ENCODE peak calls at places on chromosomes 4 and X, in nine cellular contexts. One of them, this sample, is unnamed.

GRCh38 chr4:152099061-152099425 is 338.2 kb upstream of the GATB start:
- DNase-seq in T-helper 17 cell: no peak
- DNase-seq in H7: no peak
- DNase-seq in pons: no peak
- DNase-seq in stimulated activated CD8-positive, alpha-beta memory T cell treated with anti-CD3 and anti-CD28 coated beads, Interleukin-2, amount 100 ng/mL, for 1 hour: no peak
- DNase-seq in germinal center: no peak
- DNase-seq in A172: no peak
- DNase-seq in KBM-7: no peak
- DNase-seq in fibroblast of villous mesenchyme: no peak
- DNase-seq in this sample: no peak

GRCh38 chr4:184444215-184444952 is 30.0 kb downstream of the IRF2 start:
- DNase-seq in H7: no peak
- DNase-seq in fibroblast of villous mesenchyme: peak
- DNase-seq in pons: no peak
- DNase-seq in stimulated activated CD8-positive, alpha-beta memory T cell treated with anti-CD3 and anti-CD28 coated beads, Interleukin-2, amount 100 ng/mL, for 1 hour: no peak
- DNase-seq in T-helper 17 cell: no peak
- DNase-seq in germinal center: no peak
- DNase-seq in A172: peak
- DNase-seq in KBM-7: no peak
- DNase-seq in this sample: no peak

GRCh38 chrX:68918202-68918601 is 89.4 kb downstream of the EFNB1 start:
- DNase-seq in fibroblast of villous mesenchyme: no peak
- DNase-seq in germinal center: no peak
- DNase-seq in stimulated activated CD8-positive, alpha-beta memory T cell treated with anti-CD3 and anti-CD28 coated beads, Interleukin-2, amount 100 ng/mL, for 1 hour: no peak
- DNase-seq in T-helper 17 cell: no peak
- DNase-seq in KBM-7: no peak
- DNase-seq in pons: no peak
- DNase-seq in A172: no peak
- DNase-seq in H7: no peak
- DNase-seq in this sample: no peak

GRCh38 chr4:99389606-99390005 is 37.1 kb upstream of the ADH1C start:
- DNase-seq in KBM-7: no peak
- DNase-seq in pons: no peak
- DNase-seq in T-helper 17 cell: no peak
- DNase-seq in H7: no peak
- DNase-seq in germinal center: no peak
- DNase-seq in stimulated activated CD8-positive, alpha-beta memory T cell treated with anti-CD3 and anti-CD28 coated beads, Interleukin-2, amount 100 ng/mL, for 1 hour: no peak
- DNase-seq in fibroblast of villous mesenchyme: peak
- DNase-seq in A172: no peak
- DNase-seq in this sample: no peak

GRCh38 chrX:110310896-110311295 is 7.0 kb downstream of the AMMECR1 start:
- DNase-seq in fibroblast of villous mesenchyme: peak
- DNase-seq in germinal center: no peak
- DNase-seq in A172: no peak
- DNase-seq in stimulated activated CD8-positive, alpha-beta memory T cell treated with anti-CD3 and anti-CD28 coated beads, Interleukin-2, amount 100 ng/mL, for 1 hour: no peak
- DNase-seq in T-helper 17 cell: no peak
- DNase-seq in pons: no peak
- DNase-seq in KBM-7: no peak
- DNase-seq in H7: no peak
- DNase-seq in this sample: no peak

GRCh38 chr4:17163156-17163555 is 264.7 kb upstream of the LDB2 start:
- DNase-seq in A172: no peak
- DNase-seq in pons: no peak
- DNase-seq in germinal center: no peak
- DNase-seq in H7: no peak
- DNase-seq in T-helper 17 cell: no peak
- DNase-seq in KBM-7: no peak
- DNase-seq in stimulated activated CD8-positive, alpha-beta memory T cell treated with anti-CD3 and anti-CD28 coated beads, Interleukin-2, amount 100 ng/mL, for 1 hour: no peak
- DNase-seq in fibroblast of villous mesenchyme: no peak
- DNase-seq in this sample: no peak

GRCh38 chr4:174764105-174764729 is 64.8 kb downstream of the GLRA3 start:
- DNase-seq in A172: peak
- DNase-seq in pons: peak
- DNase-seq in H7: peak
- DNase-seq in fibroblast of villous mesenchyme: peak
- DNase-seq in stimulated activated CD8-positive, alpha-beta memory T cell treated with anti-CD3 and anti-CD28 coated beads, Interleukin-2, amount 100 ng/mL, for 1 hour: no peak
- DNase-seq in KBM-7: peak
- DNase-seq in T-helper 17 cell: no peak
- DNase-seq in germinal center: peak
- DNase-seq in this sample: peak

GRCh38 chr4:125316391-125316780 is 1.6 kb downstream of the FAT4 start:
- DNase-seq in stimulated activated CD8-positive, alpha-beta memory T cell treated with anti-CD3 and anti-CD28 coated beads, Interleukin-2, amount 100 ng/mL, for 1 hour: no peak
- DNase-seq in germinal center: no peak
- DNase-seq in T-helper 17 cell: no peak
- DNase-seq in pons: no peak
- DNase-seq in A172: no peak
- DNase-seq in H7: peak
- DNase-seq in KBM-7: no peak
- DNase-seq in fibroblast of villous mesenchyme: no peak
- DNase-seq in this sample: no peak

GRCh38 chrX:155262970-155263754 is 1.1 kb downstream of the RAB39B start:
- DNase-seq in fibroblast of villous mesenchyme: no peak
- DNase-seq in H7: no peak
- DNase-seq in T-helper 17 cell: no peak
- DNase-seq in stimulated activated CD8-positive, alpha-beta memory T cell treated with anti-CD3 and anti-CD28 coated beads, Interleukin-2, amount 100 ng/mL, for 1 hour: no peak
- DNase-seq in KBM-7: peak
- DNase-seq in A172: no peak
- DNase-seq in germinal center: no peak
- DNase-seq in pons: peak
- DNase-seq in this sample: peak

GRCh38 chrX:44042731-44043130 is 69.5 kb upstream of the NDP start:
- DNase-seq in T-helper 17 cell: no peak
- DNase-seq in fibroblast of villous mesenchyme: peak
- DNase-seq in pons: no peak
- DNase-seq in KBM-7: no peak
- DNase-seq in stimulated activated CD8-positive, alpha-beta memory T cell treated with anti-CD3 and anti-CD28 coated beads, Interleukin-2, amount 100 ng/mL, for 1 hour: no peak
- DNase-seq in germinal center: no peak
- DNase-seq in H7: no peak
- DNase-seq in A172: no peak
- DNase-seq in this sample: no peak

GRCh38 chrX:15464704-15465103 is 28.4 kb downstream of the PIR start:
- DNase-seq in A172: no peak
- DNase-seq in H7: no peak
- DNase-seq in germinal center: no peak
- DNase-seq in T-helper 17 cell: no peak
- DNase-seq in pons: no peak
- DNase-seq in stimulated activated CD8-positive, alpha-beta memory T cell treated with anti-CD3 and anti-CD28 coated beads, Interleukin-2, amount 100 ng/mL, for 1 hour: no peak
- DNase-seq in fibroblast of villous mesenchyme: no peak
- DNase-seq in KBM-7: no peak
- DNase-seq in this sample: no peak

GRCh38 chr4:125070869-125071268 is 243.9 kb upstream of the FAT4 start:
- DNase-seq in stimulated activated CD8-positive, alpha-beta memory T cell treated with anti-CD3 and anti-CD28 coated beads, Interleukin-2, amount 100 ng/mL, for 1 hour: no peak
- DNase-seq in KBM-7: no peak
- DNase-seq in pons: peak
- DNase-seq in H7: no peak
- DNase-seq in A172: no peak
- DNase-seq in T-helper 17 cell: no peak
- DNase-seq in fibroblast of villous mesenchyme: no peak
- DNase-seq in germinal center: no peak
- DNase-seq in this sample: no peak

GRCh38 chr4:143287571-143287923 is 49.1 kb upstream of the GAB1 start:
- DNase-seq in A172: no peak
- DNase-seq in stimulated activated CD8-positive, alpha-beta memory T cell treated with anti-CD3 and anti-CD28 coated beads, Interleukin-2, amount 100 ng/mL, for 1 hour: no peak
- DNase-seq in pons: no peak
- DNase-seq in germinal center: no peak
- DNase-seq in fibroblast of villous mesenchyme: no peak
- DNase-seq in H7: peak
- DNase-seq in T-helper 17 cell: no peak
- DNase-seq in KBM-7: no peak
- DNase-seq in this sample: no peak

GRCh38 chr4:13988347-13989265 is 361.1 kb upstream of the BOD1L1 start:
- DNase-seq in A172: peak
- DNase-seq in KBM-7: no peak
- DNase-seq in germinal center: no peak
- DNase-seq in H7: no peak
- DNase-seq in pons: no peak
- DNase-seq in fibroblast of villous mesenchyme: peak
- DNase-seq in stimulated activated CD8-positive, alpha-beta memory T cell treated with anti-CD3 and anti-CD28 coated beads, Interleukin-2, amount 100 ng/mL, for 1 hour: no peak
- DNase-seq in T-helper 17 cell: no peak
- DNase-seq in this sample: no peak

GRCh38 chrX:123436512-123436911 is 252.4 kb downstream of the GRIA3 start:
- DNase-seq in T-helper 17 cell: no peak
- DNase-seq in KBM-7: no peak
- DNase-seq in H7: peak
- DNase-seq in fibroblast of villous mesenchyme: no peak
- DNase-seq in germinal center: no peak
- DNase-seq in stimulated activated CD8-positive, alpha-beta memory T cell treated with anti-CD3 and anti-CD28 coated beads, Interleukin-2, amount 100 ng/mL, for 1 hour: no peak
- DNase-seq in A172: no peak
- DNase-seq in pons: no peak
- DNase-seq in this sample: no peak

GRCh38 chr4:38170380-38170779 is 210.2 kb downstream of the PTTG2 start:
- DNase-seq in T-helper 17 cell: no peak
- DNase-seq in A172: no peak
- DNase-seq in germinal center: no peak
- DNase-seq in stimulated activated CD8-positive, alpha-beta memory T cell treated with anti-CD3 and anti-CD28 coated beads, Interleukin-2, amount 100 ng/mL, for 1 hour: no peak
- DNase-seq in KBM-7: no peak
- DNase-seq in pons: no peak
- DNase-seq in fibroblast of villous mesenchyme: no peak
- DNase-seq in H7: no peak
- DNase-seq in this sample: no peak

GRCh38 chrX:18753603-18754002 is 46.2 kb downstream of the PPEF1 start:
- DNase-seq in stimulated activated CD8-positive, alpha-beta memory T cell treated with anti-CD3 and anti-CD28 coated beads, Interleukin-2, amount 100 ng/mL, for 1 hour: no peak
- DNase-seq in H7: no peak
- DNase-seq in germinal center: no peak
- DNase-seq in fibroblast of villous mesenchyme: no peak
- DNase-seq in A172: no peak
- DNase-seq in KBM-7: no peak
- DNase-seq in T-helper 17 cell: no peak
- DNase-seq in pons: no peak
- DNase-seq in this sample: no peak

GRCh38 chrX:153647461-153648357 is 706 bp downstream of the DUSP9 start:
- DNase-seq in stimulated activated CD8-positive, alpha-beta memory T cell treated with anti-CD3 and anti-CD28 coated beads, Interleukin-2, amount 100 ng/mL, for 1 hour: no peak
- DNase-seq in germinal center: no peak
- DNase-seq in H7: peak
- DNase-seq in fibroblast of villous mesenchyme: no peak
- DNase-seq in KBM-7: peak
- DNase-seq in pons: no peak
- DNase-seq in A172: no peak
- DNase-seq in T-helper 17 cell: no peak
- DNase-seq in this sample: no peak

GRCh38 chr4:143773998-143774898 is 73.8 kb upstream of the FREM3 start:
- DNase-seq in germinal center: peak
- DNase-seq in A172: peak
- DNase-seq in fibroblast of villous mesenchyme: peak
- DNase-seq in stimulated activated CD8-positive, alpha-beta memory T cell treated with anti-CD3 and anti-CD28 coated beads, Interleukin-2, amount 100 ng/mL, for 1 hour: no peak
- DNase-seq in pons: peak
- DNase-seq in H7: peak
- DNase-seq in KBM-7: peak
- DNase-seq in T-helper 17 cell: no peak
- DNase-seq in this sample: peak

GRCh38 chr4:76182463-76182862 is 31.2 kb downstream of the SCARB2 start:
- DNase-seq in stimulated activated CD8-positive, alpha-beta memory T cell treated with anti-CD3 and anti-CD28 coated beads, Interleukin-2, amount 100 ng/mL, for 1 hour: no peak
- DNase-seq in A172: no peak
- DNase-seq in KBM-7: no peak
- DNase-seq in H7: no peak
- DNase-seq in germinal center: no peak
- DNase-seq in T-helper 17 cell: no peak
- DNase-seq in fibroblast of villous mesenchyme: no peak
- DNase-seq in pons: no peak
- DNase-seq in this sample: no peak

GRCh38 chr4:53378171-53378482 is 686 bp downstream of the FIP1L1 start:
- DNase-seq in H7: no peak
- DNase-seq in KBM-7: no peak
- DNase-seq in T-helper 17 cell: no peak
- DNase-seq in stimulated activated CD8-positive, alpha-beta memory T cell treated with anti-CD3 and anti-CD28 coated beads, Interleukin-2, amount 100 ng/mL, for 1 hour: no peak
- DNase-seq in pons: no peak
- DNase-seq in A172: peak
- DNase-seq in germinal center: no peak
- DNase-seq in fibroblast of villous mesenchyme: no peak
- DNase-seq in this sample: no peak

GRCh38 chrX:10142041-10142589 is 14.7 kb upstream of the CLCN4 start:
- DNase-seq in T-helper 17 cell: no peak
- DNase-seq in pons: no peak
- DNase-seq in KBM-7: no peak
- DNase-seq in H7: no peak
- DNase-seq in stimulated activated CD8-positive, alpha-beta memory T cell treated with anti-CD3 and anti-CD28 coated beads, Interleukin-2, amount 100 ng/mL, for 1 hour: no peak
- DNase-seq in fibroblast of villous mesenchyme: no peak
- DNase-seq in germinal center: no peak
- DNase-seq in A172: no peak
- DNase-seq in this sample: no peak

GRCh38 chr4:86939737-86940141 is 4.9 kb downstream of the AFF1 start:
- DNase-seq in T-helper 17 cell: no peak
- DNase-seq in pons: no peak
- DNase-seq in germinal center: peak
- DNase-seq in KBM-7: no peak
- DNase-seq in H7: no peak
- DNase-seq in stimulated activated CD8-positive, alpha-beta memory T cell treated with anti-CD3 and anti-CD28 coated beads, Interleukin-2, amount 100 ng/mL, for 1 hour: no peak
- DNase-seq in A172: no peak
- DNase-seq in fibroblast of villous mesenchyme: no peak
- DNase-seq in this sample: no peak

GRCh38 chrX:24150051-24150790 is 692 bp downstream of the ZFX start:
- DNase-seq in A172: peak
- DNase-seq in H7: peak
- DNase-seq in stimulated activated CD8-positive, alpha-beta memory T cell treated with anti-CD3 and anti-CD28 coated beads, Interleukin-2, amount 100 ng/mL, for 1 hour: peak
- DNase-seq in KBM-7: peak
- DNase-seq in T-helper 17 cell: peak
- DNase-seq in fibroblast of villous mesenchyme: peak
- DNase-seq in pons: peak
- DNase-seq in germinal center: peak
- DNase-seq in this sample: peak

GRCh38 chr4:112257098-112257497 is 25.5 kb downstream of the AP1AR start:
- DNase-seq in A172: no peak
- DNase-seq in KBM-7: no peak
- DNase-seq in H7: no peak
- DNase-seq in pons: no peak
- DNase-seq in fibroblast of villous mesenchyme: no peak
- DNase-seq in germinal center: no peak
- DNase-seq in T-helper 17 cell: no peak
- DNase-seq in stimulated activated CD8-positive, alpha-beta memory T cell treated with anti-CD3 and anti-CD28 coated beads, Interleukin-2, amount 100 ng/mL, for 1 hour: no peak
- DNase-seq in this sample: no peak

GRCh38 chr4:181952478-181952877 is 290.7 kb upstream of the TENM3 start:
- DNase-seq in pons: no peak
- DNase-seq in fibroblast of villous mesenchyme: peak
- DNase-seq in H7: no peak
- DNase-seq in germinal center: no peak
- DNase-seq in KBM-7: no peak
- DNase-seq in stimulated activated CD8-positive, alpha-beta memory T cell treated with anti-CD3 and anti-CD28 coated beads, Interleukin-2, amount 100 ng/mL, for 1 hour: no peak
- DNase-seq in A172: peak
- DNase-seq in T-helper 17 cell: no peak
- DNase-seq in this sample: no peak

GRCh38 chrX:19799319-19800182 is 87.8 kb downstream of the SH3KBP1 start:
- DNase-seq in fibroblast of villous mesenchyme: peak
- DNase-seq in T-helper 17 cell: no peak
- DNase-seq in H7: no peak
- DNase-seq in A172: peak
- DNase-seq in stimulated activated CD8-positive, alpha-beta memory T cell treated with anti-CD3 and anti-CD28 coated beads, Interleukin-2, amount 100 ng/mL, for 1 hour: no peak
- DNase-seq in pons: no peak
- DNase-seq in KBM-7: peak
- DNase-seq in germinal center: no peak
- DNase-seq in this sample: no peak

GRCh38 chrX:132956421-132957210 is 1.8 kb downstream of the HS6ST2 start:
- DNase-seq in KBM-7: no peak
- DNase-seq in fibroblast of villous mesenchyme: no peak
- DNase-seq in A172: no peak
- DNase-seq in pons: no peak
- DNase-seq in stimulated activated CD8-positive, alpha-beta memory T cell treated with anti-CD3 and anti-CD28 coated beads, Interleukin-2, amount 100 ng/mL, for 1 hour: no peak
- DNase-seq in T-helper 17 cell: no peak
- DNase-seq in germinal center: no peak
- DNase-seq in H7: peak
- DNase-seq in this sample: no peak

GRCh38 chr4:15078682-15079642 is 76.7 kb downstream of the CPEB2 start:
- DNase-seq in stimulated activated CD8-positive, alpha-beta memory T cell treated with anti-CD3 and anti-CD28 coated beads, Interleukin-2, amount 100 ng/mL, for 1 hour: no peak
- DNase-seq in H7: no peak
- DNase-seq in fibroblast of villous mesenchyme: peak
- DNase-seq in KBM-7: no peak
- DNase-seq in A172: no peak
- DNase-seq in T-helper 17 cell: no peak
- DNase-seq in pons: no peak
- DNase-seq in germinal center: no peak
- DNase-seq in this sample: no peak

GRCh38 chr4:154332681-154333421 is 158.7 kb downstream of the DCHS2 start:
- DNase-seq in germinal center: peak
- DNase-seq in T-helper 17 cell: peak
- DNase-seq in H7: peak
- DNase-seq in KBM-7: no peak
- DNase-seq in fibroblast of villous mesenchyme: no peak
- DNase-seq in stimulated activated CD8-positive, alpha-beta memory T cell treated with anti-CD3 and anti-CD28 coated beads, Interleukin-2, amount 100 ng/mL, for 1 hour: peak
- DNase-seq in pons: peak
- DNase-seq in A172: no peak
- DNase-seq in this sample: no peak

GRCh38 chrX:13285229-13285628 is 34.6 kb downstream of the ATXN3L start:
- DNase-seq in A172: peak
- DNase-seq in fibroblast of villous mesenchyme: no peak
- DNase-seq in pons: no peak
- DNase-seq in KBM-7: no peak
- DNase-seq in H7: no peak
- DNase-seq in stimulated activated CD8-positive, alpha-beta memory T cell treated with anti-CD3 and anti-CD28 coated beads, Interleukin-2, amount 100 ng/mL, for 1 hour: no peak
- DNase-seq in germinal center: no peak
- DNase-seq in T-helper 17 cell: no peak
- DNase-seq in this sample: no peak

This sample was measured in AML-193.